ENCODE peak calls at places on chromosomes 11 and 22, in eight cellular contexts. F, C, R, Z, V, A, D and P are unnamed samples.

GRCh38 chr11:4393209-4394196 is at the start of gene TRIM21:
- DNase-seq in F (peak), C (peak), R (peak), Z (peak), V (peak), A (peak), D (no peak), P (peak)

GRCh38 chr11:23103403-23103802 is 243.1 kb upstream of the CCDC179 start:
- DNase-seq in F (no peak), C (no peak), R (no peak), Z (no peak), V (no peak), A (no peak), D (no peak), P (no peak)

GRCh38 chr11:77092382-77092781 is 10.3 kb upstream of the OMP start:
- DNase-seq in F (no peak), C (no peak), R (no peak), Z (peak), V (no peak), A (no peak), D (no peak), P (no peak)

GRCh38 chr22:49717322-49717919 is 110.3 kb downstream of the BRD1 start:
- DNase-seq in F (no peak), C (no peak), R (no peak), Z (no peak), V (no peak), A (no peak), D (no peak), P (no peak)

GRCh38 chr11:63814383-63814736 is 1.1 kb downstream of the SPINDOC start:
- DNase-seq in F (no peak), C (no peak), R (no peak), Z (no peak), V (no peak), A (no peak), D (no peak), P (no peak)

GRCh38 chr11:63785823-63786222 is 17.2 kb upstream of the ZFTA start:
- DNase-seq in F (no peak), C (no peak), R (no peak), Z (no peak), V (no peak), A (no peak), D (no peak), P (no peak)

GRCh38 chr11:5117588-5117987 is 20.6 kb downstream of the OR52A5 start:
- DNase-seq in F (no peak), C (no peak), R (no peak), Z (no peak), V (no peak), A (no peak), D (no peak), P (no peak)

GRCh38 chr11:134438533-134438932 is 26.5 kb upstream of the B3GAT1 start:
- DNase-seq in F (no peak), C (no peak), R (no peak), Z (no peak), V (no peak), A (no peak), D (no peak), P (no peak)

GRCh38 chr11:73047773-73048371 is 94.2 kb downstream of the FCHSD2 start:
- DNase-seq in F (no peak), C (no peak), R (no peak), Z (no peak), V (no peak), A (no peak), D (no peak), P (peak)

GRCh38 chr11:8839957-8840945 is 70.7 kb upstream of the AKIP1 start:
- DNase-seq in F (no peak), C (no peak), R (no peak), Z (no peak), V (no peak), A (peak), D (no peak), P (no peak)

GRCh38 chr22:40592352-40593113 is 44.0 kb downstream of the MRTFA start:
- DNase-seq in F (no peak), C (no peak), R (no peak), Z (no peak), V (no peak), A (no peak), D (no peak), P (no peak)

GRCh38 chr11:91396243-91397133 is 828.1 kb upstream of the FAT3 start:
- DNase-seq in F (peak), C (no peak), R (no peak), Z (no peak), V (no peak), A (no peak), D (no peak), P (no peak)

GRCh38 chr11:7905961-7906429 is 25.1 kb downstream of the OR10A6 start:
- DNase-seq in F (peak), C (no peak), R (no peak), Z (no peak), V (no peak), A (peak), D (no peak), P (no peak)

GRCh38 chr22:45775569-45776312 is 104.1 kb downstream of the ATXN10 start:
- DNase-seq in F (no peak), C (no peak), R (no peak), Z (no peak), V (no peak), A (no peak), D (no peak), P (no peak)

GRCh38 chr22:37126383-37126782 is 16.9 kb upstream of the TMPRSS6 start:
- DNase-seq in F (no peak), C (no peak), R (no peak), Z (no peak), V (no peak), A (no peak), D (no peak), P (no peak)

GRCh38 chr11:34027516-34028406 is 23.8 kb upstream of the CAPRIN1 start:
- DNase-seq in F (no peak), C (no peak), R (no peak), Z (no peak), V (no peak), A (no peak), D (peak), P (no peak)

GRCh38 chr11:1702506-1702905 is 5.5 kb downstream of the KRTAP5-6 start:
- DNase-seq in F (no peak), C (no peak), R (no peak), Z (no peak), V (no peak), A (no peak), D (no peak), P (no peak)

GRCh38 chr22:22093743-22094142 is 111.2 kb upstream of the TOP3B start:
- DNase-seq in F (no peak), C (no peak), R (no peak), Z (no peak), V (no peak), A (no peak), D (no peak), P (no peak)

GRCh38 chr22:36277482-36278291 is 24.8 kb downstream of the APOL1 start:
- DNase-seq in F (peak), C (peak), R (peak), Z (peak), V (peak), A (peak), D (peak), P (peak)

GRCh38 chr11:5476184-5476819 is 12.2 kb upstream of the OR52D1 start:
- DNase-seq in F (peak), C (no peak), R (peak), Z (peak), V (peak), A (peak), D (no peak), P (peak)

GRCh38 chr11:46112961-46113617 is 8.2 kb downstream of the PHF21A start:
- DNase-seq in F (no peak), C (no peak), R (peak), Z (no peak), V (peak), A (peak), D (peak), P (peak)

GRCh38 chr11:94727766-94728165 is 40.4 kb upstream of the AMOTL1 start:
- DNase-seq in F (no peak), C (no peak), R (no peak), Z (no peak), V (no peak), A (no peak), D (no peak), P (no peak)

GRCh38 chr11:59283825-59284772 is 71.4 kb upstream of the MPEG1 start:
- DNase-seq in F (peak), C (peak), R (peak), Z (peak), V (peak), A (peak), D (peak), P (peak)

GRCh38 chr11:69383946-69384547 is 90.1 kb downstream of the MYEOV start:
- DNase-seq in F (no peak), C (no peak), R (no peak), Z (no peak), V (no peak), A (no peak), D (no peak), P (no peak)

GRCh38 chr11:29306527-29306926 is 710.3 kb downstream of the KCNA4 start:
- DNase-seq in F (peak), C (no peak), R (no peak), Z (no peak), V (peak), A (peak), D (no peak), P (no peak)

GRCh38 chr22:29073618-29074275 is 912 bp downstream of the KREMEN1 start:
- DNase-seq in F (no peak), C (no peak), R (no peak), Z (peak), V (no peak), A (peak), D (no peak), P (no peak)

GRCh38 chr11:36304349-36304748 is 8.3 kb downstream of the PRR5L start:
- DNase-seq in F (no peak), C (no peak), R (no peak), Z (no peak), V (no peak), A (peak), D (no peak), P (no peak)

GRCh38 chr11:12818333-12819015 is 144.3 kb downstream of the TEAD1 start:
- DNase-seq in F (no peak), C (no peak), R (no peak), Z (no peak), V (no peak), A (peak), D (no peak), P (no peak)

GRCh38 chr22:44822479-44822878 is 70.1 kb downstream of the ARHGAP8 start:
- DNase-seq in F (no peak), C (no peak), R (no peak), Z (no peak), V (no peak), A (no peak), D (no peak), P (no peak)

GRCh38 chr11:125274309-125274708 is 109.8 kb downstream of the PKNOX2 start:
- DNase-seq in F (no peak), C (no peak), R (no peak), Z (no peak), V (no peak), A (no peak), D (no peak), P (no peak)

GRCh38 chr11:13896990-13897353 is 65.6 kb upstream of the SPON1 start:
- DNase-seq in F (no peak), C (no peak), R (no peak), Z (no peak), V (no peak), A (no peak), D (no peak), P (no peak)

GRCh38 chr11:118914178-118914918 is 11.4 kb downstream of the BCL9L start:
- DNase-seq in F (peak), C (no peak), R (peak), Z (no peak), V (no peak), A (peak), D (no peak), P (no peak)

GRCh38 chr11:109696191-109696897 is 274.4 kb downstream of the C11orf87 start:
- DNase-seq in F (no peak), C (no peak), R (no peak), Z (no peak), V (peak), A (peak), D (no peak), P (no peak)

GRCh38 chr11:61959026-61959608 is 8.3 kb downstream of the FTH1 start:
- DNase-seq in F (peak), C (no peak), R (no peak), Z (no peak), V (no peak), A (no peak), D (no peak), P (no peak)

GRCh38 chr22:17120281-17120680 is 879 bp downstream of the TMEM121B start:
- DNase-seq in F (peak), C (peak), R (peak), Z (peak), V (peak), A (peak), D (no peak), P (no peak)

GRCh38 chr22:44452531-44453420 is 45.3 kb downstream of the RTL6 start:
- DNase-seq in F (no peak), C (no peak), R (no peak), Z (no peak), V (no peak), A (no peak), D (no peak), P (no peak)

GRCh38 chr22:19448739-19449421 is 1.4 kb upstream of the C22orf39 start:
- DNase-seq in F (no peak), C (no peak), R (no peak), Z (no peak), V (no peak), A (no peak), D (no peak), P (no peak)

GRCh38 chr11:126669416-126669815 is 313.9 kb downstream of the ST3GAL4 start:
- DNase-seq in F (no peak), C (no peak), R (no peak), Z (no peak), V (no peak), A (peak), D (no peak), P (no peak)

GRCh38 chr11:111734383-111735261 is 31.6 kb downstream of the PPP2R1B start:
- DNase-seq in F (no peak), C (no peak), R (no peak), Z (no peak), V (no peak), A (peak), D (peak), P (no peak)